ENCODE peak calls at places on chromosomes 5 and 9, in nine cellular contexts. J is activated effector memory CD4-positive, alpha-beta T cell treated with anti-CD3 and anti-CD28 coated beads, Interleukin-2, amount 50 U/mL, for 16 hours; I is naive thymus-derived CD4-positive, alpha-beta T cell; E is CD4-positive, alpha-beta T cell; K is effector memory CD8-positive, alpha-beta T cell; U is GM04503; Q is skeletal muscle cell; T is left kidney; A is activated CD8-positive, alpha-beta memory T cell treated with anti-CD3 and anti-CD28 coated beads for 4 hours. O is an unnamed sample.

GRCh38 chr5:1465117-1465516 is 19.9 kb upstream of the SLC6A3 start:
- DNase-seq in A (no peak), I (no peak), J (no peak), Q (no peak), T (no peak), E (no peak), K (no peak), U (no peak), O (no peak)

GRCh38 chr9:105141448-105142101 is 102.9 kb upstream of the SLC44A1 start:
- DNase-seq in I (no peak), Q (no peak), E (no peak), T (no peak), J (no peak), K (no peak), A (no peak), U (no peak), O (no peak)

GRCh38 chr9:99693888-99694287 is 127.8 kb upstream of the NR4A3 start:
- DNase-seq in K (no peak), T (no peak), A (no peak), Q (no peak), U (no peak), I (no peak), J (no peak), E (no peak), O (no peak)

GRCh38 chr5:42982107-42982622 is 58.0 kb downstream of the ANXA2R start:
- DNase-seq in E (no peak), I (no peak), A (no peak), U (no peak), J (no peak), T (no peak), Q (no peak), K (no peak), O (no peak)

GRCh38 chr5:94577466-94578245 is 40.7 kb downstream of the KIAA0825 start:
- DNase-seq in K (peak), T (no peak), J (no peak), A (no peak), E (no peak), U (no peak), I (no peak), Q (no peak), O (no peak)

GRCh38 chr5:145856285-145856818 is 16.5 kb downstream of the GRXCR2 start:
- DNase-seq in A (no peak), I (no peak), K (no peak), Q (peak), U (no peak), J (peak), T (peak), E (no peak), O (no peak)

GRCh38 chr9:134014946-134015345 is 10.3 kb upstream of the BRD3OS start:
- DNase-seq in Q (no peak), I (no peak), J (no peak), E (no peak), K (no peak), U (no peak), A (no peak), T (no peak), O (no peak)

GRCh38 chr5:95718203-95718602 is 12.9 kb upstream of the RHOBTB3 start:
- DNase-seq in U (no peak), J (no peak), K (no peak), E (no peak), A (no peak), Q (no peak), I (no peak), T (no peak), O (peak)

GRCh38 chr5:39053189-39053588 is 21.0 kb downstream of the RICTOR start:
- DNase-seq in J (no peak), K (no peak), T (no peak), A (no peak), Q (no peak), E (no peak), I (no peak), U (no peak), O (no peak)

GRCh38 chr5:171600736-171601265 is 181.4 kb downstream of the FGF18 start:
- DNase-seq in E (no peak), J (no peak), Q (no peak), I (no peak), K (no peak), A (no peak), T (no peak), U (no peak), O (no peak)

GRCh38 chr5:115024922-115025321 is 144.8 kb downstream of the TRIM36 start:
- DNase-seq in K (no peak), Q (no peak), I (no peak), A (no peak), J (no peak), U (no peak), T (no peak), E (no peak), O (no peak)

GRCh38 chr9:129184743-129185142 is 6.7 kb upstream of the IER5L start:
- DNase-seq in I (no peak), Q (no peak), E (no peak), A (no peak), J (no peak), K (no peak), U (no peak), T (no peak), O (no peak)

GRCh38 chr9:130072515-130073235 is 19.0 kb downstream of the GPR107 start:
- DNase-seq in I (no peak), T (no peak), Q (no peak), K (no peak), J (no peak), U (no peak), E (no peak), A (no peak), O (no peak)